ENCODE peak calls at places on chromosomes 2 and 18, in nine cellular contexts. M is psoas muscle, D is RWPE1, W is H9, J is SK-N-SH, B is foreskin fibroblast, C is fibroblast of the aortic adventitia, V is osteoblast, P is epithelial cell of esophagus. L is an unnamed sample.

GRCh38 chr18:46950064-46950656 is 32.8 kb downstream of the KATNAL2 start:
- DNase-seq in D (no peak), M (no peak), P (peak; percentile 19), B (no peak), W (no peak), C (peak; percentile 5), V (peak; percentile 66), J (peak; percentile 55), L (peak; percentile 60)

GRCh38 chr2:154623819-154624218 is 74.7 kb upstream of the KCNJ3 start:
- DNase-seq in D (peak; percentile 13), C (peak; percentile 6), J (peak; percentile 32), P (peak; percentile 60), V (no peak), M (no peak), W (peak; percentile 37), B (peak; percentile 0), L (peak; percentile 6)

GRCh38 chr2:12151716-12152115 is 405.3 kb downstream of the LPIN1 start:
- DNase-seq in M (no peak), J (no peak), W (no peak), P (peak; percentile 73), V (no peak), B (no peak), D (peak; percentile 70), C (no peak), L (no peak)

GRCh38 chr2:124120246-124120645 is 95.2 kb downstream of the CNTNAP5 start:
- DNase-seq in M (no peak), W (no peak), B (no peak), D (peak; percentile 10), P (no peak), J (no peak), C (no peak), V (no peak), L (no peak)

GRCh38 chr2:238024986-238025385 is 35.8 kb upstream of the SCLY start:
- DNase-seq in B (peak; percentile 29), W (no peak), V (peak; percentile 93), C (peak; percentile 39), P (peak; percentile 93), D (no peak), J (no peak), M (no peak), L (no peak)

GRCh38 chr2:57877811-57878572 is 168.6 kb upstream of the VRK2 start:
- DNase-seq in P (peak; percentile 2), V (no peak), C (no peak), M (no peak), W (no peak), B (no peak), J (no peak), D (no peak), L (no peak)

GRCh38 chr2:120177011-120177621 is 46.1 kb downstream of the TMEM185B start:
- DNase-seq in J (no peak), V (peak; percentile 11), M (peak; percentile 70), C (no peak), B (no peak), P (peak; percentile 94), D (peak; percentile 77), W (peak; percentile 49), L (peak; percentile 76)

GRCh38 chr2:62224976-62225375 is 29.1 kb downstream of the B3GNT2 start:
- DNase-seq in B (no peak), P (no peak), J (no peak), D (no peak), M (no peak), V (no peak), C (no peak), W (no peak), L (no peak)

GRCh38 chr2:236176417-236176816 is 8.2 kb upstream of the GBX2 start:
- DNase-seq in W (no peak), P (peak; percentile 52), B (peak; percentile 10), M (no peak), V (peak; percentile 92), D (no peak), J (peak; percentile 85), C (no peak), L (peak; percentile 71)

GRCh38 chr2:182240862-182241371 is 185.9 kb downstream of the PDE1A start:
- DNase-seq in J (peak; percentile 14), P (peak; percentile 52), V (peak; percentile 14), D (peak; percentile 11), M (no peak), C (peak; percentile 41), B (no peak), W (peak; percentile 45), L (peak; percentile 69)

GRCh38 chr2:67526283-67526682 is 129.2 kb downstream of the ETAA1 start:
- DNase-seq in M (no peak), D (no peak), B (peak; percentile 52), W (no peak), V (no peak), P (peak; percentile 56), J (no peak), C (peak; percentile 88), L (no peak)

GRCh38 chr2:240426797-240427721 is 8.4 kb upstream of the GPC1 start:
- DNase-seq in V (peak; percentile 65), P (peak; percentile 93), M (no peak), C (peak; percentile 49), D (peak; percentile 48), W (peak; percentile 27), B (peak; percentile 20), J (no peak), L (no peak)

GRCh38 chr2:11155326-11156059 is at the start of gene SLC66A3:
- DNase-seq in J (no peak), D (no peak), W (no peak), V (no peak), B (peak; percentile 88), M (no peak), P (peak; percentile 90), C (peak; percentile 83), L (no peak)

GRCh38 chr2:69387770-69388481 is 899 bp upstream of the GFPT1 start:
- DNase-seq in C (no peak), M (no peak), J (peak; percentile 25), D (no peak), P (no peak), V (no peak), W (no peak), B (no peak), L (no peak)

GRCh38 chr2:120503793-120504571 is 158.0 kb downstream of the INHBB start:
- DNase-seq in W (no peak), V (peak; percentile 96), M (peak; percentile 94), D (no peak), P (peak; percentile 75), C (peak; percentile 22), B (peak; percentile 57), J (no peak), L (no peak)

GRCh38 chr2:101204400-101205095 is 48.1 kb upstream of the CNOT11 start:
- DNase-seq in W (no peak), P (no peak), B (no peak), V (peak; percentile 58), J (no peak), D (no peak), M (no peak), C (peak; percentile 16), L (no peak)

GRCh38 chr2:218895326-218895725 is 14.7 kb downstream of the WNT10A start:
- DNase-seq in V (peak; percentile 84), C (no peak), D (peak; percentile 90), W (no peak), J (peak; percentile 28), M (no peak), B (no peak), P (peak; percentile 73), L (peak; percentile 22)

GRCh38 chr2:78979380-78980238 is 45.9 kb upstream of the REG3G start:
- DNase-seq in C (peak; percentile 4), B (no peak), D (peak; percentile 18), V (no peak), W (peak; percentile 67), P (peak; percentile 18), M (peak; percentile 55), J (peak; percentile 63), L (peak; percentile 38)

GRCh38 chr2:231094671-231095346 is 30.0 kb downstream of the HTR2B start:
- DNase-seq in D (no peak), B (no peak), P (no peak), C (no peak), J (no peak), M (no peak), W (no peak), V (no peak), L (no peak)
- TF ChIP-seq CTCF in D (no peak), B (no peak), P (no peak), C (no peak), J (no peak), M (no peak), W (no peak), V (no peak), L (no peak)

DNA sequence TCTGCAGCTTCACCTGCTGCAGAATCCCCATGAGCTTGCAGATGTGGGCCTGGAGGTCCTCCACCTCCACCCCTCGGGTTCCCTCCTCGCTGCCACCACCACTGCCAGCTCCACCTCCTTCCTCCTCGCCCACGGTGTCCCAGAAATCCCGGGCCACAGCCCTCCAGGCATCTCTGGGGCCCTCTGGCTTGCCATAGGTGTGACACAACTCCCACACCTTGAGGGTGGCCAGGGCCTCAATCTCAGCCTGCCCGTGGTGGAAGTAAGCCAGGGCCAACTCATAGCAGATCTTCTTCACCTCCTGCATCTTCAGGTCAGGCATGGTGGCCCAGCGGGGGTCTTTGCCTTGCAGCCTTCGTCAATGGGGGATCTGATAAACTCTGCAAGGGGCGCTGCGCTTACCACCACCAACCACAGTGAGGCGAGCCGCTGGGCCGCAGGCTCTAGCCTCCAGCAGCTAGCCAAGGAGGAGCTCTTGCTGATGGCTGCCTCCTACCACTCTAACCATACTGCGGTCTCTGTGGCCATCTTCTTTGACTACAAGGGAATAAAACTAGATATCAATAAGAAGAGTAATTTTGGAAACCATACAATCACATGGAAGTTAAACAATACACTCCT is 36.1 kb upstream of the ANKRD62 start:
- DNase-seq in J (no peak), W (peak; percentile 67), M (no peak), C (no peak), B (no peak), V (no peak), P (no peak), D (no peak), L (no peak)
- TF ChIP-seq CTCF in J (peak; percentile 11), W (peak; percentile 55), M (no peak), C (no peak), B (no peak), V (no peak), P (no peak), D (no peak), L (peak; percentile 17)

DNA sequence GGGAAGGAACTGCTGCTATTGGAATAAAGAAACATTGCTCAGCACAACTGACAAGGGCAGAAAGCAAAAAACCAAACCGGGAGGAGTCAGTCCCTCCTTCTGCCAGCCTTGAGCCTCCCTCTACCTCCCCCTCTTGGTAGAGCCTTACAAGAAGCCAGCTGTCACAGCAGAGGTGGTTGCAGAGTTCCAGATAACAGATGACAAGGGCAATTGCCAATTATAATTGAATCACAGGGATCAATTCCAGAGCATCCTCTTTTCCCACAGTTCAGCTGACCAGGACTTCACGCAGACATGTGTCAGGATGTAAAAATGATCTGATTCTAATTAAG is 548.2 kb upstream of the LRRTM1 start:
- DNase-seq in B (no peak), W (peak; percentile 59), D (no peak), C (no peak), J (no peak), V (no peak), M (no peak), P (no peak), L (peak; percentile 10)
- TF ChIP-seq CTCF in B (no peak), W (peak; percentile 60), D (no peak), C (no peak), J (no peak), V (no peak), M (no peak), P (no peak), L (peak; percentile 32)

DNA sequence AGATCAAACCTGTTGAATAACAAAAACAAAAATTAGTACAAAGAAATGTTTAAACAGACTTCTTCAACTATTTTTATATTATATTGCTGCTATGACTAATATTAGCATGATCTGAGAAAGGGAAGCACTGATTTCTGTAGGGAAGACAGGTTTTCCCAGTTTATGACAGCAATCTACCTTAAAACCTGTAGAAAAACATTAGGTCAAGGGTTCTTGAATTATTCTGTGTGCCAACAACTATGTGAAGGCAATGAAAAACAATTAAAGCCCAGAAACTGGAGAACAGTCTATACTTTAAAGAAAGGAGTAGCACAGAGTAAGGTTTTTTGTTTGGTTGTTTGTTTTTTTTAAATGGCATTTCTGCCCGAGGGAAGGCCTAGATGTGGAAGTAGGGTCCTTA is 23.3 kb downstream of the PUM2 start:
- DNase-seq in M (no peak), P (peak; percentile 80), C (no peak), J (no peak), D (no peak), V (no peak), B (no peak), W (no peak), L (no peak)
- TF ChIP-seq CTCF in M (no peak), P (no peak), C (no peak), J (no peak), D (no peak), V (no peak), B (no peak), W (no peak), L (no peak)